ENCODE peak calls at places on chromosomes 13 and 19, in five cellular contexts. Q, O, I, W and F are unnamed samples.

GRCh38 chr13:47457631-47458030 is 543.4 kb downstream of the SUCLA2 start:
- DNase-seq in Q (no peak), O (no peak), I (no peak), W (peak), F (no peak)

GRCh38 chr19:45133661-45134060 is 27.1 kb downstream of the NKPD1 start:
- DNase-seq in W (no peak), O (no peak), I (no peak), Q (no peak), F (no peak)

GRCh38 chr19:41192574-41193419 is at the start of gene CYP2S1:
- DNase-seq in O (no peak), Q (no peak), W (peak), I (peak), F (no peak)

GRCh38 chr19:45975296-45975695 is 1.6 kb upstream of the NOVA2 start:
- DNase-seq in Q (no peak), I (no peak), O (no peak), W (no peak), F (no peak)

GRCh38 chr19:52070496-52070895 is 21.9 kb upstream of the ZNF432 start:
- DNase-seq in O (no peak), I (no peak), W (no peak), Q (no peak), F (no peak)

GRCh38 chr19:51293571-51294210 is 17.8 kb upstream of the IGLON5 start:
- DNase-seq in W (no peak), O (no peak), Q (no peak), I (no peak), F (no peak)

GRCh38 chr19:9835507-9835949 is 410 bp downstream of the PIN1 start:
- DNase-seq in O (no peak), I (no peak), Q (no peak), W (no peak), F (no peak)

GRCh38 chr13:33251131-33251629 is 34.4 kb downstream of the STARD13 start:
- DNase-seq in I (no peak), O (no peak), W (peak), Q (no peak), F (no peak)

GRCh38 chr19:52200044-52200443 is 10.2 kb downstream of the PPP2R1A start:
- DNase-seq in W (peak), O (peak), Q (no peak), I (no peak), F (no peak)

GRCh38 chr13:114212096-114212495 is 22.6 kb upstream of the CDC16 start:
- DNase-seq in I (no peak), O (no peak), W (no peak), Q (no peak), F (no peak)

GRCh38 chr13:59483441-59484116 is 680.1 kb downstream of the DIAPH3 start:
- DNase-seq in O (no peak), Q (no peak), W (no peak), I (no peak), F (no peak)

GRCh38 chr13:83515267-83515666 is 367.0 kb downstream of the SLITRK1 start:
- DNase-seq in I (no peak), O (no peak), W (peak), Q (no peak), F (no peak)

GRCh38 chr19:38513762-38514167 is 80.3 kb downstream of the RYR1 start:
- DNase-seq in Q (no peak), W (no peak), I (no peak), O (no peak), F (no peak)

GRCh38 chr13:113448545-113448884 is 4.8 kb downstream of the ADPRHL1 start:
- DNase-seq in Q (no peak), I (peak), O (no peak), W (no peak), F (no peak)

GRCh38 chr13:39945226-39945625 is 289.8 kb downstream of the COG6 start:
- DNase-seq in I (no peak), O (no peak), W (no peak), Q (no peak), F (no peak)

GRCh38 chr19:29665826-29666633 is 769 bp downstream of the PLEKHF1 start:
- DNase-seq in W (no peak), I (peak), Q (no peak), O (peak), F (no peak)

GRCh38 chr13:30290812-30291436 is 16.4 kb downstream of the KATNAL1 start:
- DNase-seq in I (no peak), Q (no peak), W (no peak), O (no peak), F (no peak)

GRCh38 chr13:73880365-73880764 is 253.8 kb downstream of the KLF12 start:
- DNase-seq in W (no peak), Q (no peak), O (no peak), I (no peak), F (no peak)

GRCh38 chr13:100075700-100076587 is 12.9 kb upstream of the PCCA start:
- DNase-seq in Q (no peak), O (no peak), I (peak), W (no peak), F (no peak)

GRCh38 chr19:1239420-1239795 is 1.6 kb upstream of the CBARP start:
- DNase-seq in W (no peak), I (no peak), O (no peak), Q (no peak), F (no peak)

GRCh38 chr19:49264258-49264657 is 60.7 kb downstream of the SLC6A16 start:
- DNase-seq in Q (no peak), I (no peak), W (no peak), O (no peak), F (no peak)

GRCh38 chr19:56133858-56134654 is 7.0 kb upstream of the ZNF444 start:
- DNase-seq in I (peak), Q (no peak), O (no peak), W (no peak), F (no peak)

GRCh38 chr19:4063369-4064072 is 3.2 kb downstream of the ZBTB7A start:
- DNase-seq in W (no peak), O (no peak), Q (no peak), I (peak), F (no peak)
- H3K27ac ChIP-seq in W (peak), O (peak), Q (peak), I (peak), F (peak)

GRCh38 chr19:11191273-11191755 is 6.0 kb downstream of the KANK2 start:
- DNase-seq in W (peak), Q (no peak), I (peak), O (peak), F (no peak)

GRCh38 chr19:11192957-11193939 is 4.1 kb downstream of the KANK2 start:
- DNase-seq in W (no peak), O (no peak), Q (no peak), I (no peak), F (no peak)

GRCh38 chr19:11191934-11192333 is 5.4 kb downstream of the KANK2 start:
- DNase-seq in Q (no peak), W (no peak), I (no peak), O (no peak), F (no peak)

GRCh38 chr19:11187409-11187808 is 9.9 kb downstream of the KANK2 start:
- DNase-seq in Q (no peak), O (no peak), W (no peak), I (no peak), F (no peak)

DNA sequence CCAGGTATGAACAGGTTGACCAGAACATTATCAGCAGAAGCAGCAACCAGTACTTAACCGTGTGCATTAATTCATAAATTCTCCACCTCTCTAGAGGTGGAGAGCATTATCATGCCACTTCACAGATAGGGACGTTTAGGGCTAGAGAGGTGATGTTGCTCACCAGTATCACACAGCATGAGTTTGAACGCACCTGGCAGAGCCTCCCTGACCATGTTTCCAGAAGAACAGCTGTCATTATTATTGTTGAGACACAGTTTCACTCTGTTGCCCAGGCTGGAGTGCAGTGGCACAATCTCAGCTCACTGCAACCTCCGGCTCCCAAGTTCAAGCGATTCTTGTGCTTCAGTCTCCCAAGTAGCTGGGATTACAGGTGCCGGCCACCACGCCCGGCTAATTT is 6.8 kb downstream of the KANK2 start:
- DNase-seq in I (no peak), O (no peak), Q (no peak), W (no peak), F (no peak)
- H3K27ac ChIP-seq in I (peak), O (peak), Q (no peak), W (peak), F (no peak)

DNA sequence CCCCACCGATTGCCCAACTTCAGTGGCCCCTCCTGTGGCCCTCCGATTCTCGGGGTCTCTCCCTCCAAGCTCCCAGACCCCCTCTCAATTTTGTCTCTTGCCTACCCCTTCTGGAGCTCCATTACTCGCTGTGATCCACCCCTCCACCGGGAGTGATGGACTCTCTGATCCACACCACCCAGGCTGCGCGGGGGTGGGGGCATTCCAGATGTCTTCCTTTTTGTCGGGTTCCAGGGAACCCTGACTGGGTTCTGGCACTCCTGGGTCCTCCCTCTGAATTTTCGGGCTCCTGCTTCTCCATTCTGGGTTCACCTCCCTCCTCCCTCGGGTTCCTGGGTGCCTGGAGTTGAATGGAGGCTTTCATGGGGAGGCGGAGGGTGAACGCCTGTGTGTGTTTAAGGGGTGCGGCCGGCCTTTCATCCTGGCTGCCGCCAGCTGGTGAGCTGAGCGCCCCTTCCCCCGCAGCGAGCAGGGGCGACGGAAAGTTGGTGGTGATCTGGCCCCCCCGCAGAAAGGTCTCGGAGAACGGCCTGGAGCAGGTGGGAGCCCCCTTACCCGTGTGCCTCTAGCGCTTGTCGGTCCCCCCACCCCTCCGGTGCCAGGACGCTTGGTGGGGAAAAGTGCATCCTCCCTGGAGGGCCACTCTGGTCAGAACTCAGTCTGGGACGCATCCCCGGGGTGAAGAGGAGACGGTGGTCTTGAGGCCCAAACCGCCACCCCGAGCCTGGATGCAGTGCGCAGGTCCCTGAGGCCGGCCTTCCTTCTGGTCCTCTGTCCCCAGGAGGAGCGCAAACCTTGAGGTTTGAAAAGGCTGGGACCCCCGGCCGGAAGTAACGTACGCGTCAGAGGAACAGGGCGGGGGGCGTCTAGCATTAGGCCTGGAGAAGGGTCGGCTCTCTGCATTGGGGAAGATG is 1.6 kb downstream of the MISP3 start:
- DNase-seq in I (peak), O (no peak), W (peak), Q (no peak), F (no peak)
- H3K27ac ChIP-seq in I (peak), O (peak), W (peak), Q (peak), F (peak)

GRCh38 chr13:97308735-97309429 is 86.7 kb downstream of the MBNL2 start:
- DNase-seq in Q (no peak), I (no peak), O (no peak), W (no peak), F (no peak)
- H3K27ac ChIP-seq in Q (no peak), I (no peak), O (no peak), W (no peak), F (no peak)

GRCh38 chr19:18223860-18224524 is 2.2 kb downstream of the PDE4C start:
- DNase-seq in O (peak), Q (no peak), I (peak), W (peak), F (no peak)

GRCh38 chr19:18220632-18221275 is 5.5 kb downstream of the PDE4C start:
- DNase-seq in Q (no peak), W (peak), I (no peak), O (no peak), F (no peak)

GRCh38 chr19:18219911-18220631 is 6.2 kb downstream of the PDE4C start:
- DNase-seq in I (no peak), Q (no peak), W (no peak), O (no peak), F (no peak)

GRCh38 chr19:18224525-18225354 is 1.5 kb downstream of the PDE4C start:
- DNase-seq in Q (peak), W (peak), O (peak), I (peak), F (peak)

DNA sequence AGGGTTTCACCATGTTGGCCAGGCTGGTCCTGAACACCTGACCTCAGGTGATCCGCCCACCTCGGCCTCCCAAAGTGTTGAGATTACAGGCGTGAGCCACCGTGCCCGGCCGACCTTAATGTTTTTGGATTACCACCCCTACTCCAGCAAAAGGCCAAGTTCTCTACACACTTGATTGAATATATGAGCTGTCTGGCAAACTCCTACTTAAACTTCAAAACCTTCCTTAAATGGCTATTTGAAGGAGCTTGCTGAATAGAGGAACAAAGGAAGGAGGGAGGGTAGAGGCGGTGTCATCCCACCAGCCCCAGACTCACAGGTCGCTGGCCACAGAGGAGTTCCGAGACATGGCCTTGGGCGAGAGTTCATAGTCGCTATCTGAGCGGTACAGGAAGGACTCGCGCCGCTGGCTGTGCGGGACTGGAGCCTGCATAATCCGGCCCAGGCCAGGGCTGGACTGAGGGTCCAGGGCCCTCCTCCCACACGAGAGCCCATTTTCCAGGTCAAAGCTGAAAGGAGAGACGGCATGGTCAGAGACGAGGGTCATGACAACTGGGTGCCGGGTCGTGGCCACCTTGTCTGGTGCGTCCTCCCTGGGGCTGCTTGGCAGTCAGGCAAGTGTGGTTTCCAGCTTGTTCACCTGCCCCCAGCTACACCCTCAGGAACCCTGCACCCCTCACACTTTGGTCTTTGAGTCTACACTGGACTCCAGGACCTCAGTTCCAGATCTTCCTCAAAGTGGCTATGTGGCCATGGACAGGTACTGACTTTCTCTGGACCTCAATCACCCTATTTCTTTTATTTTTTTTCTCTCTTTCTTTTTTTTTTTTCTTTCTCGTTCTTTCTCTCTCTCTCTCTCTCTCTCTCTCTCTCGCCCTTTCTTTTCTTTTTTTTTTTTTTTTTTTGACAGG is 4.2 kb downstream of the PDE4C start:
- DNase-seq in W (no peak), I (no peak), O (no peak), Q (no peak), F (no peak)
- H3K27ac ChIP-seq in W (no peak), I (no peak), O (no peak), Q (no peak), F (no peak)

DNA sequence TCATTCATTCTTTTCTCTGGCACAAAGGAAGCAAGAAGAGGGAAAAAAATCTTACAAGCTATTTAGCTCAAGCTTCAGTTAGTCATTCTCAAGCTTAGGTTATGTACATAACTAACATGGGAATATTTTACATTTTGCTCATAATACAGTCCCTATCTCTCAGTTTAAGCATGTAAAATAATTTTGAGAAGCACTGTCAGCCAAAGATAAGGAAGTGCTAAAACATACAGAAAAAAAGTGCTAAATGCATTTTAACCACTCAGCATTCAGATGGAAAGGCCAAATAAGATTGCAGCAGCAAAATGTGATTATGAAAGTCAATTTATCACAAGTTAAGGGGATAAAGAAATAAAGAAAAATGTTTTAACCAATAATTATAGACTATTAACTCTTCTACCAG is 7.9 kb downstream of the RBM26 start:
- DNase-seq in Q (no peak), W (no peak), I (no peak), O (no peak), F (no peak)
- H3K27ac ChIP-seq in Q (no peak), W (no peak), I (no peak), O (no peak), F (no peak)

GRCh38 chr13:80584306-80584705 is 243.4 kb upstream of the SPRY2 start:
- DNase-seq in W (no peak), I (no peak), O (no peak), Q (no peak), F (no peak)
- H3K27ac ChIP-seq in W (no peak), I (no peak), O (no peak), Q (no peak), F (no peak)

GRCh38 chr19:13985771-13986347 is 20.3 kb downstream of the RFX1 start:
- DNase-seq in I (no peak), W (no peak), Q (no peak), O (no peak), F (no peak)
- H3K27ac ChIP-seq in I (peak), W (peak), Q (peak), O (peak), F (peak)

DNA sequence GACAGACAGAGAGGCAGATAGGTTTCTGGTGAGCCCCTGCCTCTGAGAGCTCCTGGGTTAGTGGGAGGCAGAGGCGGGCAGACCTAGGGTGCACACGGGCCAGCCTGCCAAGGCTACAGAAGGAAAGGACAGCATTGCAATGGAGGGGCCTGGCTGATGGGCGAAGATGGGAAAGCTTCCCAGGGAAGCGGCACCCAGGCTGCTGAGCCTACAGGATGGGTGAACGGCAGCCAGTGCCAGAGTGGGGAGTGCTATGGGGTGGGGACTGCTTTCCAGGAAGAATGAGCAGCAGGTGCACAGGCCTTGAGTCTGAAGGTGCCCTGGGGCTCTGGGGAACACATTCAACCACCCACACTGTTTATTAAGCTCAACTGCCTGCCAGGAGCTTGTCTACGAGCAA is 702 bp upstream of the MAG start:
- DNase-seq in W (no peak), O (no peak), I (no peak), Q (no peak), F (no peak)
- H3K27ac ChIP-seq in W (no peak), O (no peak), I (no peak), Q (no peak), F (peak)